ENCODE peak calls at places on chromosomes 2 and 18, in six cellular contexts. B, L, Z, F, U and Q are unnamed samples.

GRCh38 chr2:74690571-74690970 is 36.5 kb downstream of the SEMA4F start:
- DNase-seq in B (peak; percentile 78), L (peak; percentile 61), Z (no peak), F (peak; percentile 70), U (no peak), Q (peak; percentile 26)

GRCh38 chr2:61762292-61762691 is 91.6 kb downstream of the FAM161A start:
- DNase-seq in B (peak; percentile 22), L (no peak), Z (no peak), F (no peak), U (no peak), Q (peak; percentile 43)

GRCh38 chr2:205133544-205133943 is 548.8 kb upstream of the NRP2 start:
- DNase-seq in B (peak; percentile 7), L (no peak), Z (no peak), F (no peak), U (no peak), Q (no peak)

GRCh38 chr18:59921384-59921891 is 21.6 kb downstream of the PMAIP1 start:
- DNase-seq in B (no peak), L (peak; percentile 62), Z (no peak), F (no peak), U (no peak), Q (no peak)

GRCh38 chr2:223944166-223944703 is 900 bp downstream of the WDFY1 start:
- DNase-seq in B (peak; percentile 58), L (peak; percentile 35), Z (no peak), F (peak; percentile 67), U (peak; percentile 74), Q (peak; percentile 9)

GRCh38 chr2:235666240-235666781 is 172.5 kb downstream of the AGAP1 start:
- DNase-seq in B (peak; percentile 88), L (peak; percentile 92), Z (peak; percentile 21), F (peak; percentile 78), U (no peak), Q (no peak)

GRCh38 chr2:220847587-220847986 is 724.5 kb downstream of the EPHA4 start:
- DNase-seq in B (peak; percentile 60), L (peak; percentile 99), Z (peak; percentile 93), F (no peak), U (no peak), Q (no peak)

GRCh38 chr18:22197668-22198067 is 28.3 kb downstream of the GATA6 start:
- DNase-seq in B (no peak), L (no peak), Z (no peak), F (no peak), U (no peak), Q (no peak)

DNA sequence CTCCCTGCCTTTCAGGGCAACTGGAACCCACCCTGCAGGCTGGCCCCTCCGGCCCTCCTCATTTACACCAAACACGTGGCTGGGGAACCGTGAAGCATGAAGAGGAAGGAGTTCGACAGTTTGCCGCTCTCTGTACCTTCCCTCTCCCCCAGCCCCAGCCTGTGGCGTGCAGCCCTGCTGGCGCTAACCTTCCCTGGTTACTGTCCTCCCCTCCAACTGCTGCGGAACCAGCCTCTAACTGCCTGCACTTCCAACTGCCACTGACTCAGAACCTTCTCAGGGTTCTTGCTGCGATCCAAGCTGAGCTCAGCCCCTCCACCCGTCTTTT is 19.2 kb upstream of the GNAL start:
- DNase-seq in B (no peak), L (no peak), Z (no peak), F (no peak), U (no peak), Q (no peak)
- H3K27me3 ChIP-seq in B (peaks cover 87% of the 10 kb centered on the region), L (no peaks in the 10 kb centered on the region), Z (no peaks in the 10 kb centered on the region), F (no peaks in the 10 kb centered on the region), U (no peaks in the 10 kb centered on the region), Q (no peaks in the 10 kb centered on the region)

GRCh38 chr18:50187659-50188058 is 7.3 kb downstream of the MYO5B start:
- DNase-seq in B (no peak), L (no peak), Z (no peak), F (no peak), U (no peak), Q (no peak)
- H3K27me3 ChIP-seq in B (peaks cover 60% of the 10 kb centered on the region), L (no peaks in the 10 kb centered on the region), Z (peaks cover 8% of the 10 kb centered on the region), F (peaks cover 54% of the 10 kb centered on the region), U (no peaks in the 10 kb centered on the region), Q (peaks cover 1% of the 10 kb centered on the region)

GRCh38 chr2:30230855-30231725 is at the start of gene LBH:
- DNase-seq in B (peak; percentile 92), L (peak; percentile 73), Z (no peak), F (peak; percentile 93), U (peak; percentile 81), Q (peak; percentile 90)
- H3K27me3 ChIP-seq in B (no peaks in the 10 kb centered on the region), L (no peaks in the 10 kb centered on the region), Z (peaks cover 38% of the 10 kb centered on the region), F (no peaks in the 10 kb centered on the region), U (no peaks in the 10 kb centered on the region), Q (no peaks in the 10 kb centered on the region)

GRCh38 chr2:120452945-120453634 is 107.2 kb downstream of the INHBB start:
- DNase-seq in B (no peak), L (no peak), Z (no peak), F (no peak), U (no peak), Q (no peak)

GRCh38 chr2:120452131-120452530 is 106.2 kb downstream of the INHBB start:
- DNase-seq in B (no peak), L (no peak), Z (no peak), F (no peak), U (peak; percentile 18), Q (no peak)

GRCh38 chr2:120456867-120457266 is 110.9 kb downstream of the INHBB start:
- DNase-seq in B (no peak), L (no peak), Z (no peak), F (no peak), U (peak; percentile 15), Q (no peak)

GRCh38 chr2:120453635-120453998 is 107.7 kb downstream of the INHBB start:
- DNase-seq in B (no peak), L (no peak), Z (no peak), F (no peak), U (no peak), Q (no peak)

DNA sequence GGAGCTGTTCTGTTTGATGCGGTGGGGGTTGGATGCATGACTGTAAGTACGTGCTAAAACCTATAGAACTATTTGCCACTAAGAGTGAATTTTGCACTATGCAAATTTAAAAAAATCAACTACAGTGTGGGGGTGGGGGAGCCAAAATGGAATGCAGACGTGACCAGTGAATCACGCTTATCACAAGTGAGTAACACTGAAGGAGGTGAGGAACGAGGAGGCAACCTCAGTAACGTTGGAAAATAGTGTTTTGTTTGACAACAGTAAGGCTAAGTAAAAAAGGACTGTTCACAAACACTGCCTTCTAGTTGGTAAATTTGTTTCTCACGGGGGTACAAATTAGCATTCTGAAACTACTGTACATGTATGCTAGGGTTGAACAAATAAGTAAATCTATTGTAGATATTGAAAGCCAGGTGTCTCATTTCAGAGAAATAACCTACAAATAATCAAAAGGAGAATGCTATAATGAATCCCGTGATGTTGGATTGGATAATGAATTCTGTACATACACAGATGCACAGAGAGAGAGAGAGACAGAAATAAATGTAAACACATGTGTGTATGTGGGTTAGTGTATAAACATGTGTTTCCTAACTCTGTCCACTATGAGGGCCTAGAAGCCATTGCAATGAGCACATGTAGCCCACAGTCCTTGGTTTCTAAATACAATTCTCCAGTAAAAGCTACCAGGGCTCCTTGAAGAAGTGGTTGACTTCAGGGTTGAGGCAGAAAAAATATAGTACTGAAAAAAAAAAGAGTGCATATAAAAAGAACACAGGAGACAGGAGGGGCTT is 109.3 kb downstream of the INHBB start:
- DNase-seq in B (no peak), L (no peak), Z (no peak), F (no peak), U (no peak), Q (no peak)
- H3K27me3 ChIP-seq in B (no peaks in the 10 kb centered on the region), L (no peaks in the 10 kb centered on the region), Z (no peaks in the 10 kb centered on the region), F (peaks cover 2% of the 10 kb centered on the region), U (no peaks in the 10 kb centered on the region), Q (no peaks in the 10 kb centered on the region)

GRCh38 chr2:170240629-170241028 is 62.7 kb downstream of the MYO3B start:
- DNase-seq in B (no peak), L (no peak), Z (no peak), F (no peak), U (no peak), Q (no peak)
- H3K27me3 ChIP-seq in B (peaks cover 9% of the 10 kb centered on the region), L (peaks cover 5% of the 10 kb centered on the region), Z (peaks cover 11% of the 10 kb centered on the region), F (peaks cover 78% of the 10 kb centered on the region), U (no peaks in the 10 kb centered on the region), Q (no peaks in the 10 kb centered on the region)

GRCh38 chr2:240646061-240646899 is 21.0 kb downstream of the GPR35 start:
- DNase-seq in B (no peak), L (no peak), Z (no peak), F (no peak), U (no peak), Q (peak; percentile 74)
- H3K27me3 ChIP-seq in B (peaks cover 67% of the 10 kb centered on the region), L (peaks cover 11% of the 10 kb centered on the region), Z (peaks cover 46% of the 10 kb centered on the region), F (no peaks in the 10 kb centered on the region), U (no peaks in the 10 kb centered on the region), Q (no peaks in the 10 kb centered on the region)

GRCh38 chr2:44936275-44936674 is 5.2 kb upstream of the SIX3 start:
- DNase-seq in B (no peak), L (no peak), Z (no peak), F (no peak), U (no peak), Q (no peak)
- H3K27me3 ChIP-seq in B (peaks cover 98% of the 10 kb centered on the region), L (peaks cover 74% of the 10 kb centered on the region), Z (peaks cover 100% of the 10 kb centered on the region), F (peaks cover 100% of the 10 kb centered on the region), U (peaks cover 11% of the 10 kb centered on the region), Q (peaks cover 40% of the 10 kb centered on the region)

GRCh38 chr2:86331391-86331790 is 6.0 kb downstream of the REEP1 start:
- DNase-seq in B (no peak), L (no peak), Z (no peak), F (no peak), U (no peak), Q (no peak)
- H3K27me3 ChIP-seq in B (peaks cover 4% of the 10 kb centered on the region), L (peaks cover 9% of the 10 kb centered on the region), Z (peaks cover 24% of the 10 kb centered on the region), F (peaks cover 8% of the 10 kb centered on the region), U (no peaks in the 10 kb centered on the region), Q (peaks cover 6% of the 10 kb centered on the region)